ENCODE peak calls at places on chromosomes 4 and X, in nine cellular contexts. K is A673, A is omental fat pad, N is AG09309, W is HFF-Myc, E is fibroblast of mammary gland, T is esophagus muscularis mucosa, L is GM12865, H is mesothelial cell of epicardium. C is an unnamed sample.

GRCh38 chr4:186144596-186145569 is 40.4 kb downstream of the FAM149A start:
- DNase-seq in W (no peak), K (peak), N (no peak), A (no peak), T (no peak), E (peak), H (peak), L (peak), C (no peak)

GRCh38 chr4:174828845-174829701 is at the start of gene GLRA3:
- DNase-seq in E (peak), K (peak), T (no peak), A (no peak), N (no peak), W (peak), H (peak), L (peak), C (no peak)

GRCh38 chrX:124208675-124209074 is 123.8 kb upstream of the TEX13D start:
- DNase-seq in L (no peak), N (no peak), W (no peak), E (no peak), H (no peak), A (no peak), T (no peak), K (peak), C (no peak)

GRCh38 chrX:104324871-104325585 is 70.3 kb upstream of the ESX1 start:
- DNase-seq in H (no peak), L (no peak), T (no peak), A (no peak), E (peak), N (no peak), K (no peak), W (no peak), C (no peak)

GRCh38 chr4:141905751-141906150 is 269.4 kb downstream of the IL15 start:
- DNase-seq in E (peak), T (no peak), K (no peak), H (no peak), N (peak), W (peak), A (no peak), L (no peak), C (peak)

GRCh38 chr4:148810461-148810860 is 368.2 kb upstream of the NR3C2 start:
- DNase-seq in E (no peak), T (no peak), H (no peak), K (no peak), L (no peak), W (no peak), A (no peak), N (no peak), C (no peak)

GRCh38 chr4:7805533-7806079 is 134.1 kb downstream of the AFAP1 start:
- DNase-seq in K (peak), L (no peak), T (no peak), H (peak), W (no peak), A (no peak), E (peak), N (peak), C (peak)

GRCh38 chr4:143335979-143336827 is 473 bp upstream of the GAB1 start:
- DNase-seq in H (peak), K (peak), L (peak), T (peak), E (peak), N (no peak), W (peak), A (peak), C (peak)

GRCh38 chr4:83011779-83012630 is 1.4 kb upstream of the LIN54 start:
- DNase-seq in K (peak), A (no peak), E (peak), H (peak), L (peak), N (no peak), T (no peak), W (no peak), C (peak)

GRCh38 chr4:24473309-24473721 is 111.0 kb downstream of the DHX15 start:
- DNase-seq in W (no peak), K (peak), H (peak), T (no peak), N (no peak), E (peak), A (no peak), L (no peak), C (peak)

GRCh38 chr4:23422878-23423277 is 467.0 kb downstream of the PPARGC1A start:
- DNase-seq in H (no peak), L (no peak), W (no peak), T (no peak), K (no peak), E (no peak), A (no peak), N (no peak), C (no peak)

GRCh38 chrX:141814213-141814857 is 23.8 kb upstream of the MAGEC3 start:
- DNase-seq in H (no peak), W (no peak), A (no peak), L (no peak), K (no peak), N (no peak), T (no peak), E (no peak), C (no peak)

GRCh38 chr4:26787461-26788340 is 72.9 kb upstream of the STIM2 start:
- DNase-seq in N (no peak), L (peak), T (no peak), W (no peak), H (no peak), E (peak), K (peak), A (no peak), C (peak)

GRCh38 chr4:112234952-112235609 is 3.5 kb downstream of the AP1AR start:
- DNase-seq in T (no peak), H (no peak), L (peak), N (peak), A (peak), W (peak), K (peak), E (peak), C (peak)

GRCh38 chrX:106035064-106035463 is 3.5 kb downstream of the SERPINA7 start:
- DNase-seq in K (peak), T (no peak), W (no peak), H (no peak), A (no peak), E (no peak), N (no peak), L (no peak), C (no peak)

GRCh38 chr4:23237771-23238170 is 545.0 kb downstream of the GBA3 start:
- DNase-seq in L (no peak), W (no peak), N (no peak), K (no peak), H (no peak), T (no peak), E (peak), A (no peak), C (no peak)

GRCh38 chr4:32748498-32748897 is 2028.3 kb downstream of the PCDH7 start:
- DNase-seq in E (peak), K (no peak), H (no peak), W (no peak), T (no peak), L (no peak), N (no peak), A (no peak), C (no peak)

GRCh38 chr4:113768952-113769351 is 7.4 kb upstream of the CAMK2D start:
- DNase-seq in T (no peak), A (no peak), L (no peak), H (no peak), E (no peak), W (no peak), K (no peak), N (no peak), C (no peak)

GRCh38 chr4:176320976-176321361 is 1.2 kb downstream of the SPCS3 start:
- DNase-seq in E (peak), K (no peak), H (no peak), N (no peak), T (no peak), A (no peak), W (no peak), L (no peak), C (no peak)

GRCh38 chr4:53563824-53564223 is 27.5 kb downstream of the LNX1 start:
- DNase-seq in H (no peak), L (peak), T (no peak), A (no peak), K (no peak), N (peak), W (peak), E (peak), C (peak)

GRCh38 chrX:48702032-48702431 is 5.5 kb downstream of the SUV39H1 start:
- DNase-seq in L (no peak), W (no peak), A (no peak), T (no peak), N (no peak), H (no peak), K (no peak), E (no peak), C (no peak)
- TF ChIP-seq CTCF in L (no peak), W (no peak), A (no peak), T (no peak), N (no peak), H (no peak), K (no peak), E (no peak), C (no peak)

DNA sequence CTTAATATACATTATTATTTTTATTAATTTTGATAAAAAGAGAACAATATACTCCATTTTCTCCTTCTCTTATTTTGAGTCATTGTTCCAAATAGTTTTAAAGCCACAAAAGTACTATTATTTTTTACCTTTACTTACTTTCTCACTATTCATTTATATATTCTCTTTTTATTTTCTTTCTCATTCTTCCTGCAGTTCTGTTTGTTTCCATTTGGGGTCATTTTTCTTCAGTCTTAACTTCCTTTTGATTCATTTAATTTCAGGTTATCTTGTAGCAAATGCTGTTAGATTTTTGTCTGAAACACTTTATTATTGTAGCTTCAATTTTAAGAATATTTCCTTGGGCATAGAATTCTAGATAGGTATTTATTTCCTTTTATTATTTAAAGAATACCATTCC is 438.6 kb upstream of the EPHA5 start:
- DNase-seq in H (no peak), E (no peak), N (no peak), A (no peak), L (no peak), K (no peak), T (no peak), W (no peak), C (no peak)
- TF ChIP-seq CTCF in H (peak), E (no peak), N (no peak), A (no peak), L (no peak), K (no peak), T (no peak), W (no peak), C (peak)

DNA sequence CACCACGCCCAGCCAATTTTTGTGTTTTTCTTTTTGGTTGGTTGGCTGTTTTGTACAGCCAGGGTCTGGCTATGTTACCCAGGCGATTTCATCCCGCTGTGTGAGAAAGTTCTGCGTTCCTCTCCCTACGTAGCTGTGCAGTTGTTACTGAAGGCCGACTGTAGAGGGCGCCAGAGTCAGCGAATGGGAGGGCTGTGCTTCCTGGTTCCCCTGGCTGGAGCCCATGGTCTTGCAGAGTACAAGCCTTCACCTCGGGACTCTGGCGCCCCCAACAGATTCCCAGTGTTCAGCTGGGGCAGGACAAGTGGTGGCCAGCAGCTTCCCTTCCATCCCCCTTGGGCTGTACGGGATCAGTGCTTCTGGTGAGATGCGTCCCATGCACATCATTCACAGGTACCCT is 5.6 kb upstream of the CT45A1 start:
- DNase-seq in W (no peak), A (no peak), T (no peak), L (peak), H (no peak), K (peak), E (peak), N (no peak), C (no peak)
- TF ChIP-seq CTCF in W (peak), A (no peak), T (no peak), L (peak), H (no peak), K (peak), E (no peak), N (peak), C (peak)

DNA sequence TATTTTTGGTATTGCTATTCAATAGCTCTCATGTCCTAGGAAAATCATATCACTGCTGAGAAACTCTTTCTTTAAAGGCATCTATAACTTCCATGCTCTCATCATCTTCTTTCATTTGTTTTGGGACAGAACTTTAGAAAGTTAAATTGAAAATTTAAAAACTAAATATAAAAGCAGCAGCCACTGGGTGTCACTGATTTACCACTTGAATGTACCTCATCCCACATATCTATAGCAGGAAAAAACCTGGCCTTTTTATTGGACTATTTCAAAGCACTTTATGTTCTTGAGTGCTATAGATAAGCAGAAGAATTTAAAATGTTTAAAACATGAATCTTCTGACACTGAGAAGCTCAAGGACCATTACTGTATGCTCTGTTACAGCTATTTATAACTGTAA is 165.3 kb upstream of the TTC29 start:
- DNase-seq in L (no peak), A (no peak), E (peak), T (no peak), H (no peak), W (no peak), N (no peak), K (peak), C (peak)
- TF ChIP-seq CTCF in L (no peak), A (no peak), E (peak), T (no peak), H (peak), W (no peak), N (peak), K (peak), C (peak)

GRCh38 chr4:161320377-161320776 is 843.4 kb downstream of the FSTL5 start:
- DNase-seq in E (no peak), K (peak), L (peak), N (no peak), T (no peak), W (no peak), H (no peak), A (no peak), C (no peak)
- TF ChIP-seq CTCF in E (peak), K (peak), L (peak), N (peak), T (no peak), W (peak), H (no peak), A (no peak), C (no peak)

C was measured in HFFc6.